ENCODE peak calls at places on chromosomes 13 and 19, in eight cellular contexts. X is T-helper 9 cell; T is adrenal gland; K is choroid plexus epithelial cell; B is naive thymus-derived CD8-positive, alpha-beta T cell; L is pancreas; P is epithelial cell of esophagus; Z is keratinocyte. A is an unnamed sample.

GRCh38 chr19:43723588-43723987 is 7.7 kb downstream of the IRGC start:
- DNase-seq in X (no peak), T (no peak), K (no peak), B (no peak), L (no peak), P (peak; percentile 41), Z (no peak), A (no peak)

GRCh38 chr13:95455782-95456181 is 96.7 kb upstream of the CLDN10 start:
- DNase-seq in X (no peak), T (no peak), K (no peak), B (no peak), L (no peak), P (no peak), Z (no peak), A (no peak)

GRCh38 chr19:14428882-14429416 is 4.2 kb upstream of the PKN1 start:
- DNase-seq in X (no peak), T (no peak), K (no peak), B (no peak), L (no peak), P (no peak), Z (no peak), A (no peak)

GRCh38 chr19:392375-392970 is 16.5 kb downstream of the C2CD4C start:
- DNase-seq in X (no peak), T (no peak), K (no peak), B (peak; percentile 50), L (no peak), P (no peak), Z (no peak), A (no peak)

GRCh38 chr13:68535329-68535728 is 1305.2 kb upstream of the PCDH9 start:
- DNase-seq in X (no peak), T (no peak), K (no peak), B (no peak), L (no peak), P (no peak), Z (no peak), A (no peak)

GRCh38 chr19:13214036-13214730 is 64.0 kb downstream of the IER2 start:
- DNase-seq in X (no peak), T (no peak), K (no peak), B (no peak), L (no peak), P (no peak), Z (no peak), A (no peak)

GRCh38 chr19:4474504-4475136 is 2.5 kb downstream of the HDGFL2 start:
- DNase-seq in X (no peak), T (no peak), K (peak; percentile 82), B (no peak), L (peak; percentile 41), P (peak; percentile 72), Z (no peak), A (no peak)

GRCh38 chr19:35253316-35254286 is 4.8 kb downstream of the LSR start:
- DNase-seq in X (no peak), T (no peak), K (no peak), B (no peak), L (no peak), P (no peak), Z (no peak), A (peak; percentile 12)

GRCh38 chr19:45172173-45172572 is 5.9 kb downstream of the TRAPPC6A start:
- DNase-seq in X (no peak), T (no peak), K (no peak), B (no peak), L (no peak), P (no peak), Z (no peak), A (no peak)

GRCh38 chr19:29590278-29590677 is 15.8 kb upstream of the POP4 start:
- DNase-seq in X (no peak), T (no peak), K (no peak), B (no peak), L (no peak), P (no peak), Z (no peak), A (no peak)

GRCh38 chr13:114027046-114027760 is 53.3 kb upstream of the C13orf46 start:
- DNase-seq in X (no peak), T (peak; percentile 33), K (peak; percentile 53), B (no peak), L (no peak), P (no peak), Z (no peak), A (no peak)

A was measured in colonic mucosa.